ENCODE peak calls at places on chromosomes 5 and 9, in five cellular contexts. N is foreskin keratinocyte; A is naive thymus-derived CD4-positive, alpha-beta T cell; B is Right ventricle myocardium superior; M is heart left ventricle. T is an unnamed sample.

GRCh38 chr5:85703296-85703695 is 914.4 kb upstream of the COX7C start:
- ATAC-seq in N (no peak), A (no peak), B (no peak), M (no peak), T (no peak)

GRCh38 chr9:125953314-125954019 is 206.3 kb downstream of the PBX3 start:
- ATAC-seq in N (no peak), A (no peak), B (no peak), M (no peak), T (no peak)

GRCh38 chr5:132301341-132302274 is 7.4 kb downstream of the SLC22A4 start:
- ATAC-seq in N (no peak), A (peak; percentile 42), B (peak; percentile 83), M (peak; percentile 77), T (no peak)

GRCh38 chr5:180438785-180439780 is 55.1 kb upstream of the CNOT6 start:
- ATAC-seq in N (no peak), A (no peak), B (no peak), M (no peak), T (no peak)

GRCh38 chr9:35570709-35571108 is 34.4 kb upstream of the TESK1 start:
- ATAC-seq in N (no peak), A (peak; percentile 41), B (no peak), M (no peak), T (no peak)

GRCh38 chr9:77892171-77892570 is 139.4 kb downstream of the GNAQ start:
- ATAC-seq in N (no peak), A (peak; percentile 57), B (no peak), M (no peak), T (no peak)

GRCh38 chr5:59069438-59070079 is 486.7 kb downstream of the RAB3C start:
- ATAC-seq in N (peak; percentile 99), A (no peak), B (peak; percentile 84), M (peak; percentile 73), T (peak; percentile 90)

GRCh38 chr9:117411547-117411946 is 3.3 kb downstream of the ASTN2 start:
- ATAC-seq in N (peak; percentile 25), A (no peak), B (no peak), M (no peak), T (no peak)